ENCODE peak calls at places on chromosomes 5 and 9, in seven cellular contexts. One of them, this sample, is unnamed.

GRCh38 chr5:39424751-39425524 is at the start of gene DAB2:
- DNase-seq in NT2/D1: peak; percentile 68
- DNase-seq in HuH-7.5: peak; percentile 75
- DNase-seq in EL: peak; percentile 99
- DNase-seq in lower lobe of right lung: peak; percentile 90
- DNase-seq in NCI-H2081: peak; percentile 88
- DNase-seq in GM23248: peak; percentile 97
- DNase-seq in this sample: peak; percentile 18

GRCh38 chr5:9348296-9348996 is 197.4 kb downstream of the SEMA5A start:
- DNase-seq in NT2/D1: no peak
- DNase-seq in HuH-7.5: no peak
- DNase-seq in EL: peak; percentile 97
- DNase-seq in lower lobe of right lung: no peak
- DNase-seq in NCI-H2081: no peak
- DNase-seq in GM23248: peak; percentile 93
- DNase-seq in this sample: no peak

GRCh38 chr5:98314262-98314661 is 459.2 kb upstream of the RGMB start:
- DNase-seq in NT2/D1: no peak
- DNase-seq in HuH-7.5: no peak
- DNase-seq in EL: peak; percentile 93
- DNase-seq in lower lobe of right lung: no peak
- DNase-seq in NCI-H2081: no peak
- DNase-seq in GM23248: peak; percentile 86
- DNase-seq in this sample: no peak

GRCh38 chr9:75651709-75652108 is 238.8 kb upstream of the PCSK5 start:
- DNase-seq in NT2/D1: no peak
- DNase-seq in HuH-7.5: no peak
- DNase-seq in EL: no peak
- DNase-seq in lower lobe of right lung: no peak
- DNase-seq in NCI-H2081: no peak
- DNase-seq in GM23248: no peak
- DNase-seq in this sample: no peak

GRCh38 chr5:56700711-56701110 is 114.6 kb upstream of the MAP3K1 start:
- DNase-seq in NT2/D1: no peak
- DNase-seq in HuH-7.5: no peak
- DNase-seq in EL: no peak
- DNase-seq in lower lobe of right lung: no peak
- DNase-seq in NCI-H2081: no peak
- DNase-seq in GM23248: no peak
- DNase-seq in this sample: no peak

GRCh38 chr5:67268233-67269011 is 71.8 kb upstream of the CD180 start:
- DNase-seq in NT2/D1: no peak
- DNase-seq in HuH-7.5: no peak
- DNase-seq in EL: peak; percentile 92
- DNase-seq in lower lobe of right lung: no peak
- DNase-seq in NCI-H2081: peak; percentile 23
- DNase-seq in GM23248: peak; percentile 82
- DNase-seq in this sample: no peak

GRCh38 chr5:131758520-131758900 is 38.3 kb downstream of the FNIP1 start:
- DNase-seq in NT2/D1: no peak
- DNase-seq in HuH-7.5: no peak
- DNase-seq in EL: peak; percentile 15
- DNase-seq in lower lobe of right lung: no peak
- DNase-seq in NCI-H2081: no peak
- DNase-seq in GM23248: peak; percentile 9
- DNase-seq in this sample: no peak

GRCh38 chr5:2399804-2400203 is 351.7 kb downstream of the IRX2 start:
- DNase-seq in NT2/D1: no peak
- DNase-seq in HuH-7.5: no peak
- DNase-seq in EL: no peak
- DNase-seq in lower lobe of right lung: no peak
- DNase-seq in NCI-H2081: no peak
- DNase-seq in GM23248: no peak
- DNase-seq in this sample: no peak

GRCh38 chr5:61159070-61159469 is 3.2 kb downstream of the SMIM15 start:
- DNase-seq in NT2/D1: no peak
- DNase-seq in HuH-7.5: no peak
- DNase-seq in EL: no peak
- DNase-seq in lower lobe of right lung: no peak
- DNase-seq in NCI-H2081: no peak
- DNase-seq in GM23248: peak; percentile 14
- DNase-seq in this sample: no peak

GRCh38 chr9:107213080-107213479 is 70.0 kb upstream of the RAD23B start:
- DNase-seq in NT2/D1: no peak
- DNase-seq in HuH-7.5: no peak
- DNase-seq in EL: no peak
- DNase-seq in lower lobe of right lung: no peak
- DNase-seq in NCI-H2081: no peak
- DNase-seq in GM23248: no peak
- DNase-seq in this sample: no peak

GRCh38 chr5:170444969-170445505 is 55.9 kb upstream of the KCNMB1 start:
- DNase-seq in NT2/D1: no peak
- DNase-seq in HuH-7.5: no peak
- DNase-seq in EL: no peak
- DNase-seq in lower lobe of right lung: no peak
- DNase-seq in NCI-H2081: no peak
- DNase-seq in GM23248: no peak
- DNase-seq in this sample: no peak

GRCh38 chr5:68628082-68628796 is 412.7 kb downstream of the PIK3R1 start:
- DNase-seq in NT2/D1: no peak
- DNase-seq in HuH-7.5: no peak
- DNase-seq in EL: no peak
- DNase-seq in lower lobe of right lung: no peak
- DNase-seq in NCI-H2081: no peak
- DNase-seq in GM23248: no peak
- DNase-seq in this sample: no peak

GRCh38 chr9:93929231-93929630 is 25.9 kb downstream of the BARX1 start:
- DNase-seq in NT2/D1: no peak
- DNase-seq in HuH-7.5: no peak
- DNase-seq in EL: no peak
- DNase-seq in lower lobe of right lung: no peak
- DNase-seq in NCI-H2081: no peak
- DNase-seq in GM23248: no peak
- DNase-seq in this sample: no peak

GRCh38 chr5:92391-93220 is 638 bp downstream of the PLEKHG4B start:
- DNase-seq in NT2/D1: no peak
- DNase-seq in HuH-7.5: no peak
- DNase-seq in EL: no peak
- DNase-seq in lower lobe of right lung: no peak
- DNase-seq in NCI-H2081: peak; percentile 50
- DNase-seq in GM23248: no peak
- DNase-seq in this sample: no peak

GRCh38 chr5:25160851-25161348 is 516.1 kb upstream of the CDH10 start:
- DNase-seq in NT2/D1: no peak
- DNase-seq in HuH-7.5: no peak
- DNase-seq in EL: no peak
- DNase-seq in lower lobe of right lung: no peak
- DNase-seq in NCI-H2081: no peak
- DNase-seq in GM23248: no peak
- DNase-seq in this sample: no peak